ENCODE peak calls at places on chromosomes 3 and 15, in six cellular contexts. D is HL-60, X is H9, L is uterus, Z is heart right ventricle, B is transverse colon. Y is an unnamed sample.
A peak's percentile ranks its signal among the peaks of the same experiment; 100 is the strongest.

GRCh38 chr15:61811952-61812351 is 248.3 kb downstream of the VPS13C start:
- DNase-seq in Z (no peak), L (no peak), X (no peak), B (no peak), D (no peak), Y (no peak)

GRCh38 chr15:39580630-39581500 is at the start of gene THBS1:
- DNase-seq in L (peak; percentile 95), B (peak; percentile 92), D (peak; percentile 26), X (peak; percentile 96), Z (peak; percentile 87), Y (peak; percentile 87)

GRCh38 chr15:99732711-99733267 is 448 bp downstream of the LYSMD4 start:
- DNase-seq in B (no peak), Z (peak; percentile 35), L (peak; percentile 62), X (no peak), D (peak; percentile 28), Y (peak; percentile 35)

GRCh38 chr3:144770813-144771400 is 799.3 kb downstream of the DIPK2A start:
- DNase-seq in X (no peak), L (no peak), B (no peak), D (no peak), Z (no peak), Y (no peak)

GRCh38 chr3:106628407-106628806 is 748.8 kb upstream of the CCDC54 start:
- DNase-seq in D (no peak), Z (no peak), L (no peak), B (no peak), X (no peak), Y (no peak)

GRCh38 chr15:99434506-99435137 is 131.2 kb upstream of the MEF2A start:
- DNase-seq in X (no peak), Z (peak; percentile 2), L (peak; percentile 11), D (no peak), B (no peak), Y (no peak)

GRCh38 chr15:44011238-44011873 is 183.7 kb downstream of the FRMD5 start:
- DNase-seq in D (no peak), B (no peak), L (no peak), X (no peak), Z (no peak), Y (no peak)

GRCh38 chr3:125186261-125186770 is 26.2 kb downstream of the SLC12A8 start:
- DNase-seq in X (no peak), Z (no peak), L (no peak), D (no peak), B (no peak), Y (no peak)

GRCh38 chr15:92611150-92611549 is 44.4 kb downstream of the FAM174B start:
- DNase-seq in D (no peak), B (no peak), Z (no peak), L (no peak), X (no peak), Y (no peak)

GRCh38 chr15:55555089-55555488 is 33.1 kb downstream of the PYGO1 start:
- DNase-seq in X (no peak), L (no peak), Z (no peak), D (no peak), B (no peak), Y (no peak)

GRCh38 chr3:14153663-14154062 is 24.7 kb downstream of the XPC start:
- DNase-seq in D (no peak), B (no peak), Z (no peak), L (no peak), X (peak; percentile 19), Y (no peak)

GRCh38 chr3:99536555-99537314 is 101.7 kb upstream of the COL8A1 start:
- DNase-seq in B (no peak), X (no peak), D (no peak), Z (no peak), L (no peak), Y (no peak)

GRCh38 chr3:138210528-138210927 is 23.4 kb downstream of the ARMC8 start:
- DNase-seq in Z (no peak), B (no peak), L (no peak), D (no peak), X (no peak), Y (no peak)

GRCh38 chr3:15665510-15666150 is 64.1 kb downstream of the BTD start:
- DNase-seq in B (no peak), D (no peak), Z (no peak), X (no peak), L (no peak), Y (no peak)

GRCh38 chr3:150805380-150805779 is 42.4 kb upstream of the SIAH2 start:
- DNase-seq in L (no peak), Z (no peak), B (no peak), X (no peak), D (no peak), Y (no peak)

GRCh38 chr3:128310286-128311058 is 156.2 kb downstream of the DNAJB8 start:
- DNase-seq in B (no peak), X (peak; percentile 15), L (no peak), D (no peak), Z (no peak), Y (no peak)

GRCh38 chr15:69973102-69973714 is 124.5 kb downstream of the TLE3 start:
- DNase-seq in B (no peak), D (peak; percentile 47), X (no peak), Z (no peak), L (no peak), Y (no peak)

GRCh38 chr15:27884726-27885125 is 214.4 kb downstream of the OCA2 start:
- DNase-seq in X (no peak), L (no peak), Z (no peak), B (no peak), D (no peak), Y (no peak)
- H3K27ac ChIP-seq in X (no peak overlapping the region), L (no peak overlapping the region), Z (no peak overlapping the region), B (no peak overlapping the region), D (no peak overlapping the region), Y (no peak overlapping the region)

DNA sequence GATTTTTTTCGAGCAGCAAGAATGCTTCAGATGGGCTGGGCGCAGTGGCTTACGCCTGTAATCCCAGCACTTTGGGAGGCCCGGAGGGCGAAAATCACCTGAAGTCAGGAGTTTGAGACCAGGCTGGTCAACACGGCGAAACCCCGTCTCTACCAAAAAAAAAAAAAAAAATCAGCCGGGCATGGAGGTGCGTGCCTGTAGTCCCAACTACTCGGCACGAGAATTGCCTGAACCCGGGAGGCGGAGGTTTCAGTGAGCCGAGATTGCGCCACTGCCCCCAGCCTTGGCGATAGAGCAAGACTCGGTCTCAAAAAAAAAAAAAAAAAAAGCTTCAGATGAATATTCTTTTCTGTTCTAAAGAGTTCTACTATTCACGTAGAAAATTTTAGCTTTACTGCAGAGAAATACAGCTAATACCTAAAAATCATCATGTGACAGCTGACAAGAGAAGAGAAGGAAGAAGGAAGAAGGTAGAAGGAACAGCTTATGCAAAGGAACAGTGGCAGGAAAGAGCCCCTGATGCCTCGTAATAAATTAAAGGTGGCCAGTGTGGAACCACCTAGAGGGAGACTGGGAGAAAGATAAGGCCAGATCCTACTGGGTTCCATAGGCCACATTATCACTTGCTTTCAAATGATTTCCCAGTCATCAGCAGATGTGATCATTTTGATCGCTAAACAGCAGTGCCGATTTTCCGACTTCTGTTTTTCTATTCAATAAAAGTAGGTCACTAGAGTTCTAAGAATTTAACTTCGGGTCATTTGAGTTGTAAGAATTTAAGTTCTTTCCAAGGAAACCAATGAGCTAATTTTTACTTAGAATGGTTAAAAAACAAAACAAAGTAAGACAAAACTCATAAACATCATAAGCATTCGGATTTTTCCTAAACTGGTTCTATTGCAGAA is 1.5 kb downstream of the CMTM6 start:
- DNase-seq in D (peak; percentile 52), Z (no peak), L (no peak), B (no peak), X (no peak), Y (no peak)
- H3K27ac ChIP-seq in D (peak overlapping the region; percentile 99), Z (no peak overlapping the region), L (no peak overlapping the region), B (peak overlapping the region; percentile 99), X (no peak overlapping the region), Y (peak overlapping the region; percentile 98)

GRCh38 chr15:74130089-74130848 is at the start of gene ISLR2:
- DNase-seq in X (no peak), D (no peak), B (no peak), Z (no peak), L (no peak), Y (no peak)

GRCh38 chr15:74128785-74129350 is 1.5 kb upstream of the ISLR2 start:
- DNase-seq in B (no peak), X (no peak), D (no peak), Z (no peak), L (no peak), Y (no peak)

GRCh38 chr15:74130849-74131617 is 647 bp downstream of the ISLR2 start:
- DNase-seq in L (no peak), D (no peak), Z (no peak), X (no peak), B (no peak), Y (no peak)

GRCh38 chr15:74127954-74128784 is 2.2 kb upstream of the ISLR2 start:
- DNase-seq in B (no peak), L (no peak), Z (no peak), D (no peak), X (no peak), Y (no peak)

DNA sequence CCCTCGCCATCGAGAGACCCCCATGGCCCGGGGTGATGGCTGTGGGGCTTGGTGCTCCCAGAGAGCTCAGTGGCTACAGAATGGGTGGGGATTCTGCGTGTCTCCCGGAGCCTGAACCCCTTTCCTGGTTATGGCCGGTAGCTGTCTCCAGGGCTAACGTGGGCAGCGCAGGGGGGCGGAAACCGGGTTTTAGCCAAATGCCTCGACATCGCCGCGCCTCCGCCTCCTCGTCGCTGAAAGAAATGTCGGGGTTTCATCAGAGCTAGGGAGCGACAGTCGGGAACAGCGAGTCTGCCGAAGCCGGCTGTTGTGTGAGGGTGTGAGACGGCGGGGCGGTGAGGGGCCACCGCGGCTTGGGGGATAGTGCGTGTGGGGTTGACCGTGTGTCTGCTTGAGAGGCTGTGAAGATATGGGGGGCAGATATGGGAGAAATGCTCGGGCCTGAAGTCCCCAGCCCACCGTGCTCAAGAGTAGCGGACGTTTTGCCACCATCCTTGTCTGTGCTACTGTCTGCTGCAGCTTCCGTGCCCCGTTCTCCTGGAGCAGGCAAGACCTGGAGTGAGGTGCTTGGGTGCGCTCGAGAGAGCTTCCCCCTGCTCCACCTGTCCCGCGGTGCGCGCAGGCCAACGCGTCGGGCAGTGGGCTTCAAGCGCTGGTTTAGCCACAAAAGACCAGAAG is 836 bp upstream of the ISLR2 start:
- DNase-seq in L (no peak), Z (no peak), B (no peak), D (no peak), X (peak; percentile 73), Y (no peak)
- H3K27ac ChIP-seq in L (no peak overlapping the region), Z (no peak overlapping the region), B (no peak overlapping the region), D (no peak overlapping the region), X (no peak overlapping the region), Y (peak overlapping the region; percentile 83)

GRCh38 chr3:42094992-42095391 is 3.8 kb downstream of the TRAK1 start:
- DNase-seq in D (no peak), X (no peak), B (no peak), L (no peak), Z (no peak), Y (no peak)

GRCh38 chr3:42090973-42091731 is at the start of gene TRAK1:
- DNase-seq in X (no peak), D (no peak), L (no peak), Z (peak; percentile 49), B (no peak), Y (peak; percentile 44)

GRCh38 chr3:42094128-42094527 is 3.0 kb downstream of the TRAK1 start:
- DNase-seq in X (no peak), B (no peak), Z (no peak), L (no peak), D (no peak), Y (no peak)

GRCh38 chr3:42088803-42089520 is 2.2 kb upstream of the TRAK1 start:
- DNase-seq in B (no peak), L (no peak), X (no peak), Z (no peak), D (no peak), Y (no peak)

DNA sequence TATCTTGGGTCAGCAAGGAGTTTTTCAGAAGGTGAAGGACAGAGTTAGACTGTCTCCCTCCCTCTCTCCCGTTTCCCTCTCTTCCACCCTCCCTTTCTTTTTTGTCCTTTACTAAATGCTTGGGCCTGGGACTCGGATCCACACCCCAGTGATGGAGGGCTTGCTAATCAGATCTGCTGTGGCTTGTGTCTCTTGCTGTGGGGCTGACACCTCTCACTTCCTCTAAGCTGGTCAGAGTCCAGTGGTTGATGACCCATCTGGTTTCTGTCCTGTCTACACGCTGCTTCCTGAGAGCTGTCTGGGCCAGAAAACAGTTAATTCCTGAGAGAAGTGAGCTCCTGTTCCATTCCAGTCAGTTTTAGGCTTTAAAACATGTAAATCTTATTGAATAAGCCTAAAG is 849 bp downstream of the TRAK1 start:
- DNase-seq in B (no peak), Z (no peak), D (no peak), X (no peak), L (no peak), Y (no peak)
- H3K27ac ChIP-seq in B (peak overlapping the region; percentile 52), Z (peak overlapping the region; percentile 66), D (no peak overlapping the region), X (no peak overlapping the region), L (no peak overlapping the region), Y (peak overlapping the region; percentile 88)